ENCODE peak calls at places on chromosomes 4 and X, in four cellular contexts. One of them, this sample, is unnamed.

GRCh38 chr4:168608771-168609170 is 111.9 kb downstream of the PALLD start:
- DNase-seq in IMR-90: no peak
- DNase-seq in fibroblast of lung: no peak
- DNase-seq in neuronal stem cell: no peak
- DNase-seq in this sample: no peak

GRCh38 chrX:12978205-12979010 is 3.5 kb downstream of the TMSB4X start:
- DNase-seq in IMR-90: peak
- DNase-seq in fibroblast of lung: peak
- DNase-seq in neuronal stem cell: no peak
- DNase-seq in this sample: peak

GRCh38 chrX:24266996-24267395 is 46.9 kb downstream of the SUPT20HL2 start:
- DNase-seq in IMR-90: peak
- DNase-seq in fibroblast of lung: no peak
- DNase-seq in neuronal stem cell: no peak
- DNase-seq in this sample: peak

GRCh38 chrX:53458082-53458481 is 23.9 kb upstream of the HSD17B10 start:
- DNase-seq in IMR-90: peak
- DNase-seq in fibroblast of lung: peak
- DNase-seq in neuronal stem cell: no peak
- DNase-seq in this sample: no peak

GRCh38 chr4:27791640-27792039 is 931.0 kb downstream of the STIM2 start:
- DNase-seq in IMR-90: peak
- DNase-seq in fibroblast of lung: peak
- DNase-seq in neuronal stem cell: no peak
- DNase-seq in this sample: peak

GRCh38 chrX:46554942-46555341 is 9.7 kb upstream of the ZNF674 start:
- DNase-seq in IMR-90: peak
- DNase-seq in fibroblast of lung: peak
- DNase-seq in neuronal stem cell: no peak
- DNase-seq in this sample: no peak

GRCh38 chrX:11629593-11630211 is 36.0 kb downstream of the ARHGAP6 start:
- DNase-seq in IMR-90: peak
- DNase-seq in fibroblast of lung: peak
- DNase-seq in neuronal stem cell: no peak
- DNase-seq in this sample: peak

GRCh38 chr4:30094866-30095265 is 625.3 kb upstream of the PCDH7 start:
- DNase-seq in IMR-90: peak
- DNase-seq in fibroblast of lung: peak
- DNase-seq in neuronal stem cell: no peak
- DNase-seq in this sample: peak

GRCh38 chr4:1367230-1367935 is 20.4 kb downstream of the UVSSA start:
- DNase-seq in IMR-90: no peak
- DNase-seq in fibroblast of lung: no peak
- DNase-seq in neuronal stem cell: no peak
- DNase-seq in this sample: no peak

GRCh38 chr4:19309365-19309764 is 942.3 kb upstream of the SLIT2 start:
- DNase-seq in IMR-90: peak
- DNase-seq in fibroblast of lung: peak
- DNase-seq in neuronal stem cell: no peak
- DNase-seq in this sample: peak

GRCh38 chr4:185143596-185143969 is 517 bp downstream of the SLC25A4 start:
- DNase-seq in IMR-90: peak
- DNase-seq in fibroblast of lung: peak
- DNase-seq in neuronal stem cell: no peak
- DNase-seq in this sample: peak

GRCh38 chr4:85407546-85407945 is 67.4 kb upstream of the ARHGAP24 start:
- DNase-seq in IMR-90: no peak
- DNase-seq in fibroblast of lung: no peak
- DNase-seq in neuronal stem cell: no peak
- DNase-seq in this sample: peak

GRCh38 chr4:132998585-132999230 is 150.4 kb upstream of the PCDH10 start:
- DNase-seq in IMR-90: no peak
- DNase-seq in fibroblast of lung: no peak
- DNase-seq in neuronal stem cell: no peak
- DNase-seq in this sample: no peak

GRCh38 chr4:133003169-133003568 is 145.9 kb upstream of the PCDH10 start:
- DNase-seq in IMR-90: no peak
- DNase-seq in fibroblast of lung: no peak
- DNase-seq in neuronal stem cell: no peak
- DNase-seq in this sample: no peak

GRCh38 chr4:133000012-133000411 is 149.1 kb upstream of the PCDH10 start:
- DNase-seq in IMR-90: no peak
- DNase-seq in fibroblast of lung: peak
- DNase-seq in neuronal stem cell: no peak
- DNase-seq in this sample: peak
- H3K27ac ChIP-seq in IMR-90: no peak
- H3K27ac ChIP-seq in fibroblast of lung: no peak
- H3K27ac ChIP-seq in neuronal stem cell: no peak
- H3K27ac ChIP-seq in this sample: no peak

GRCh38 chr4:73577371-73577770 is 42.9 kb downstream of the RASSF6 start:
- DNase-seq in IMR-90: no peak
- DNase-seq in fibroblast of lung: no peak
- DNase-seq in neuronal stem cell: no peak
- DNase-seq in this sample: no peak

GRCh38 chr4:73575667-73576066 is 44.6 kb downstream of the RASSF6 start:
- DNase-seq in IMR-90: no peak
- DNase-seq in fibroblast of lung: no peak
- DNase-seq in neuronal stem cell: no peak
- DNase-seq in this sample: no peak

GRCh38 chr4:73576366-73576765 is 43.9 kb downstream of the RASSF6 start:
- DNase-seq in IMR-90: peak
- DNase-seq in fibroblast of lung: peak
- DNase-seq in neuronal stem cell: no peak
- DNase-seq in this sample: peak

GRCh38 chr4:73573794-73574528 is 46.3 kb downstream of the RASSF6 start:
- DNase-seq in IMR-90: peak
- DNase-seq in fibroblast of lung: peak
- DNase-seq in neuronal stem cell: peak
- DNase-seq in this sample: peak
- H2AFZ ChIP-seq in IMR-90: peak
- H2AFZ ChIP-seq in fibroblast of lung: no peak
- H2AFZ ChIP-seq in neuronal stem cell: no peak
- H2AFZ ChIP-seq in this sample: no peak

DNA sequence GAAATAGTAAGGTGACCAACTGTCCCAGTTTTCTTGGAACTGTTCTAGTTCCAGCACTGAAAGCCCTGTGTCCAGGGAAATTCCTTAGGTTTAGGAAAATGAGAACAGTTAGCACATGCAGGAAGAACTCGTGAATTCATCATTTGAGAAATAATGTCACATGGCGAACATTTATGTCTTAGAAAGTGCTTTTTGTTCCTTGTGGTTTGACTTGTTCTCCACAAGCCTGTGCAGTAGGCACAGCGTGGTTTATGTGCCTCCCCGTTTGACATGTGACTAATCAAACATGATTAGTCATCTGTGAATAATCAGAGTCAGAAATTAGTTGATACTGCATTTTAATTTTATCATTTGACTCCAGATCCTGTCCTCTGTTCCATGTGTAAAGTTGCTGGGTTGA is 556.0 kb upstream of the CPEB2 start:
- DNase-seq in IMR-90: peak
- DNase-seq in fibroblast of lung: peak
- DNase-seq in neuronal stem cell: no peak
- DNase-seq in this sample: peak
- H3K27ac ChIP-seq in IMR-90: no peak
- H3K27ac ChIP-seq in fibroblast of lung: no peak
- H3K27ac ChIP-seq in neuronal stem cell: no peak
- H3K27ac ChIP-seq in this sample: no peak

DNA sequence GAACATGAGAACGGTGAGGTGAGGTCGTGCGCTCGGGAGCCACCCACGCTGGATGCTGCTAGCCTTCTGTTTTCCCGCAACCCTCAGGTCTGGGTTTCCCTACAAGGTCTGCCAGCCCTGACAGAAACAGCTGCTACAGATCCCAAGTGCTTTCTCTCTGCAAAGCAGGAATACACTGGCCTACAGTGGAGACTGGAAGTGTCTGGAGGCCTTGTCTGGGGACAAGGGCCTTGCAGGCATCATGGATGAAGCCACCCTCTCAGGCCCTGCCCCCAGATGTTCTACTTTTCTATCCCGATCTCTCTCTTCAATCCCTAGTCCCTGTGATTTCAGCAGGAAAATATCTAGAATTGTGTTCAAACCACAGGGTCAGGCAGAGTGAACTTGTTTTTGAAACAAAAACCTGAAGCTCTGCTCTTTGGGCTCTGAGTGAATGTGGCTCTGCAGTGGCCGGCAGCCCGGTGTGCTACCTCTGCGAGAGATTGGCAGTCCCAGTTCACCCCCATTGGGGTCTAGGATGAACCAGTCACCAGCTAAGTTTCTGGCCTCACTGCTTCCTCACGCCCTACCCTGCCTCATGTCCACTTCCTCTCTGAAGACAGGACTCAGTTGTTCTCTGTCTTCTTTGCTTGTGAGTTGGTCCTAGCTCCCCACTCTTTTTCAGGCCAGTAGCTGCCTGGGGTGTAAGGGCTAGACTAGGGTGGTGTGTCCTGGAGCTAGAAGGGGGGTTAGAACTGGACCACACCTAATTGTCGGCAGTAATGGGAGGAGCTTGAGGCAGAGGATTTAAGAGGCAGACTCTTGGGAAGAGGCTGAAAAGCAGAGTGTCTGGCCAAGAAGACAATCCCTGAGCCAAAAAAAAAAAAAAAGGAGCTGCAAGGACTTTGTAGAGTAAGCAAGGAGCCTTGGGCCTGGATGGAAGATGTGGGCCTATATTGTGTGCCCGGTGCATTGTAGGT is 89.5 kb downstream of the RTL5 start:
- DNase-seq in IMR-90: peak
- DNase-seq in fibroblast of lung: peak
- DNase-seq in neuronal stem cell: no peak
- DNase-seq in this sample: peak
- H2AFZ ChIP-seq in IMR-90: peak
- H2AFZ ChIP-seq in fibroblast of lung: no peak
- H2AFZ ChIP-seq in neuronal stem cell: no peak
- H2AFZ ChIP-seq in this sample: peak

GRCh38 chr4:114600672-114601071 is 2.1 kb downstream of the UGT8 start:
- DNase-seq in IMR-90: no peak
- DNase-seq in fibroblast of lung: no peak
- DNase-seq in neuronal stem cell: no peak
- DNase-seq in this sample: no peak
- H3K27ac ChIP-seq in IMR-90: no peak
- H3K27ac ChIP-seq in fibroblast of lung: no peak
- H3K27ac ChIP-seq in neuronal stem cell: no peak
- H3K27ac ChIP-seq in this sample: no peak

DNA sequence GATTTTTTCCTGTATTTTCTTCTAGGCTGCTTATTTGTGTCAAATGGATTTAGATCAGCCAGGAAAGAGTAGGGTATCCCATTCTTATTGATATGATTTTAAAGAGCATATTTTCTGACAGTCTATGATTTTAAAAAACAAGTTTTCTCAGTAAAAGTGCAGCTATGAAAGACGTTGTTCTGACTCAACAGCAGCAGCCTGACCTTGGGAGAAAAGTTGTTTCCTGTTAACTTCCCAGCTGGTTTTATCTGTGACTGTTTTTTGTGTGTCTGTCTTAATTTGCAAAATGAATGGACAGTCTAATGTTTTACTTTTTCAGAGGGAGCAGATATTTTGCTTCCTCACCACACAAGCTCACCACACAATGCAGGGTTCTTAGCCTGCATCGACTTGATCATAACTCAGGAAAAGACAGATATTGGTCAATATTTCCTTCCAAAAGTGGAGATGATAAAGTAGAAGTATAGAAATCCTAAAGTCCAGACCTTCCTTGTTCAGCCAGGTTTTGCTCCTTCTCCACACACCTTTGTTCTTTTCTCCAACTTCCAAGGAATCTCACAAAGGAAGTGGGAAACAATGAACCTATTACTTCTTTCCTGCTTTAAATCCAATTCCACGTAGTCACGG is 689 bp upstream of the MTHFD2L start:
- DNase-seq in IMR-90: peak
- DNase-seq in fibroblast of lung: peak
- DNase-seq in neuronal stem cell: peak
- DNase-seq in this sample: peak
- H2AFZ ChIP-seq in IMR-90: peak
- H2AFZ ChIP-seq in fibroblast of lung: peak
- H2AFZ ChIP-seq in neuronal stem cell: peak
- H2AFZ ChIP-seq in this sample: peak

This sample was measured in astrocyte.